ENCODE peak calls at places on chromosome 14, in ten cellular contexts. O, B, V, L, E, W, N, T, J and H are unnamed samples.

GRCh38 chr14:105022276-105022670 is 1.4 kb upstream of the CDCA4 start:
- DNase-seq in O (no peak), B (no peak), V (no peak), L (no peak), E (no peak), W (no peak), N (no peak), T (no peak), J (no peak), H (no peak)

GRCh38 chr14:47194051-47194450 is 481.4 kb downstream of the MDGA2 start:
- DNase-seq in O (peak; percentile 70), B (no peak), V (no peak), L (no peak), E (no peak), W (no peak), N (no peak), T (no peak), J (no peak), H (no peak)

GRCh38 chr14:23432946-23433345 is 2.5 kb downstream of the MYH7 start:
- DNase-seq in O (no peak), B (no peak), V (peak; percentile 57), L (no peak), E (no peak), W (no peak), N (no peak), T (no peak), J (no peak), H (no peak)

GRCh38 chr14:25406818-25407217 is 356.9 kb upstream of the STXBP6 start:
- DNase-seq in O (peak; percentile 1), B (no peak), V (no peak), L (no peak), E (no peak), W (no peak), N (peak; percentile 8), T (no peak), J (no peak), H (no peak)

GRCh38 chr14:22266141-22266442 is 322.9 kb downstream of the DAD1 start:
- DNase-seq in O (peak; percentile 26), B (no peak), V (no peak), L (no peak), E (no peak), W (no peak), N (peak; percentile 68), T (no peak), J (no peak), H (no peak)

GRCh38 chr14:50451854-50452253 is 55.2 kb upstream of the CDKL1 start:
- DNase-seq in O (no peak), B (no peak), V (no peak), L (no peak), E (no peak), W (no peak), N (no peak), T (no peak), J (no peak), H (no peak)

GRCh38 chr14:78153069-78153351 is 17.2 kb upstream of the NRXN3 start:
- DNase-seq in O (peak; percentile 62), B (no peak), V (no peak), L (no peak), E (no peak), W (no peak), N (no peak), T (no peak), J (no peak), H (no peak)

GRCh38 chr14:23252006-23252405 is 14.3 kb downstream of the RNF212B start:
- DNase-seq in O (no peak), B (no peak), V (no peak), L (no peak), E (no peak), W (no peak), N (peak; percentile 39), T (no peak), J (no peak), H (no peak)

GRCh38 chr14:67251573-67252226 is 10.5 kb downstream of the PALS1 start:
- DNase-seq in O (peak; percentile 84), B (no peak), V (no peak), L (no peak), E (no peak), W (no peak), N (peak; percentile 56), T (no peak), J (no peak), H (no peak)

GRCh38 chr14:50775357-50775756 is 55.6 kb downstream of the NIN start:
- DNase-seq in O (peak; percentile 90), B (no peak), V (no peak), L (no peak), E (no peak), W (no peak), N (peak; percentile 87), T (no peak), J (no peak), H (no peak)

GRCh38 chr14:69573841-69574265 is 818 bp downstream of the CCDC177 start:
- DNase-seq in O (no peak), B (no peak), V (no peak), L (no peak), E (no peak), W (no peak), N (no peak), T (no peak), J (no peak), H (no peak)

DNA sequence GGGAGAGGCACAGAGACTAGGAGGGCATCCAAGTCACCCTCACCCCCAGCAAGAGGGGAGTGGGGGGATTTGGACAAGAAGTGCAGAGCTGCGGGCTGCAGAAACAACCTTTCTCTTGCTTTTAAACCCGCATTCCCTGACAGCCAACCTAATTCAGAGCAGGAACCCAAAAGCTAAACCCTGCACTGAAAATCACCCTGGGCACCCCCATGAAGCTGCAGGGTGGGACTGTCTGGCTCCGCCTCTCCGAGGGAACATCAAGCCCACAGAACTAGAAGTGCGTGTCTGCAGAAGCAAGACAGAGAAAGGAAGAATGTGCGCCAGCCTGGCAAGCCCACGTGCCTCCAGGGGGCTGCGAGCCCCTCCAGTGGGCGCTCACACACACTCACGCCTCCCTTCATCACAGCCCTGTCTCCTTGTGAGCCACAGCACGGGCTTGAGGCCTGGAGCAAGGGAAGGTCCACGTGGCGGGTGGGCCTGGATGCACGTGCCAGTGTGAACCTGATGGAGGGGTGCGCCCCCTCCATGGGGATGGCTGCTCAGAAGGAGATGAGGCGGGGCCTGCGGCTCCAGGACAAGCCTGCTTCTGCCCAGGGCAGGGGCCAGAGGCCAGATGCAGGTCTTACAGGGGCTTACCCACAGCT is 27.8 kb upstream of the PNMA1 start:
- DNase-seq in O (no peak), B (no peak), V (peak; percentile 69), L (no peak), E (no peak), W (no peak), N (no peak), T (no peak), J (peak; percentile 72), H (no peak)
- TF ChIP-seq CTCF in O (no peak), B (no peak), V (no peak), L (no peak), E (no peak), W (peak; percentile 15), N (no peak), T (no peak), J (no peak), H (no peak)

DNA sequence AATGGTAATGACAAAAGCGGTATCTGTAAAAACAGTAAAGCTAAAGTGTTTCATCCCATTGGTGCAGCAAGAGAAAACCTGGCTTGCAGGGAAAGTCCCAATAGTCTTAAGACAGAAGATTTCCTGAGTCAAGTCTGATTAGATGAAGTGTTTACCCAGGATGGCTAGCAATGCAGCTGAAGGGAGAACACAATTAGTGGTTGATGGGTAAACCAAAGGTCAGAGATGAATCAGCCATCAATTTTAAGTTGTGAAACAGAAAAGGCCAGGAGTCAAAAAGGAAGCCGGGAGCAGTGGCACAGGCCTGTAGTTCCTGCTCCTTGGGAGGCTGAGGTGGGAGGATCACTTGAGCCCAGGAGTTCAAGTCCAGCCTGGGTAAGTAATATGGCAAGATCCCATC is 52.6 kb downstream of the SEC23A start:
- DNase-seq in O (peak; percentile 85), B (no peak), V (no peak), L (no peak), E (no peak), W (no peak), N (peak; percentile 88), T (no peak), J (no peak), H (no peak)
- H3K4me1 ChIP-seq in O (no peaks in the 10 kb centered on the region), B (no peaks in the 10 kb centered on the region), V (no peaks in the 10 kb centered on the region), L (no peaks in the 10 kb centered on the region), E (no peaks in the 10 kb centered on the region), W (no peaks in the 10 kb centered on the region), N (no peaks in the 10 kb centered on the region), T (no peaks in the 10 kb centered on the region), J (no peaks in the 10 kb centered on the region), H (no peaks in the 10 kb centered on the region)

GRCh38 chr14:58641509-58641908 is 3.7 kb downstream of the DACT1 start:
- DNase-seq in O (no peak), B (no peak), V (no peak), L (no peak), E (no peak), W (no peak), N (no peak), T (no peak), J (no peak), H (no peak)
- TF ChIP-seq CTCF in O (no peak), B (no peak), V (no peak), L (no peak), E (no peak), W (no peak), N (peak; percentile 47), T (no peak), J (no peak), H (no peak)

GRCh38 chr14:88248606-88249005 is 74.5 kb downstream of the KCNK10 start:
- DNase-seq in O (peak; percentile 23), B (no peak), V (no peak), L (no peak), E (no peak), W (no peak), N (no peak), T (no peak), J (no peak), H (no peak)

GRCh38 chr14:88242426-88242825 is 80.6 kb downstream of the KCNK10 start:
- DNase-seq in O (no peak), B (no peak), V (no peak), L (no peak), E (no peak), W (no peak), N (no peak), T (no peak), J (no peak), H (no peak)

GRCh38 chr14:88247228-88247627 is 75.8 kb downstream of the KCNK10 start:
- DNase-seq in O (no peak), B (no peak), V (no peak), L (no peak), E (no peak), W (no peak), N (no peak), T (no peak), J (no peak), H (no peak)

GRCh38 chr14:88241810-88242209 is 81.3 kb downstream of the KCNK10 start:
- DNase-seq in O (no peak), B (no peak), V (no peak), L (no peak), E (no peak), W (no peak), N (no peak), T (no peak), J (no peak), H (no peak)

DNA sequence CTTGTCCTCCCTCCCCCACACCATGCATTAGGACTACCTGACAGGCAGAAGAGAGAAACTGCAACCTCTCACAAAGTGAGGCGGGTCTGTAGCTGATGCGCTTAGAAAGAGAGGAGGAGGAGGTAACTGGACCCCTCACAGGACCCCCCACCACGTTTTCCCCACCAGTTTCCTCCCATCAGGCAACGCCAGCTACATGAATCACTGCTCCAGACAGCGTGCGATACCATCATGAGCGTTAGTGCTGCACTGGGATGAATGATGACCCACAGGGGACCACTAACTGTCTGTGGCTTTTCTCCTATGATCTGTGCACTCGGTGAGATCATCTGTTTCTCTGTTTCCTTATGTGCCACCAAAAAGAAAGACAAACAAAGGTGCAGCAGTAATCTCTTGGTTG is 77.7 kb downstream of the KCNK10 start:
- DNase-seq in O (no peak), B (no peak), V (no peak), L (no peak), E (no peak), W (no peak), N (no peak), T (no peak), J (no peak), H (no peak)
- H3K4me1 ChIP-seq in O (no peaks in the 10 kb centered on the region), B (no peaks in the 10 kb centered on the region), V (no peaks in the 10 kb centered on the region), L (no peaks in the 10 kb centered on the region), E (no peaks in the 10 kb centered on the region), W (no peaks in the 10 kb centered on the region), N (no peaks in the 10 kb centered on the region), T (peaks cover 14% of the 10 kb centered on the region), J (peaks cover 4% of the 10 kb centered on the region), H (no peaks in the 10 kb centered on the region)